ENCODE peak calls at places on chromosomes 7 and 10, in six cellular contexts. H is PC-3, D is neural progenitor cell, E is HCT116, C is MM.1S, R is SK-N-SH. F is an unnamed sample. For H3K36me3, the result is how much of the 10 kb centered on the place peaks cover.

GRCh38 chr10:131207176-131207575 is 104.3 kb downstream of the TCERG1L start:
- DNase-seq in H (no peak), D (no peak), E (no peak), C (no peak), R (no peak), F (no peak)

GRCh38 chr7:69768986-69769595 is 170.8 kb downstream of the AUTS2 start:
- DNase-seq in H (no peak), D (no peak), E (no peak), C (no peak), R (no peak), F (no peak)

GRCh38 chr10:29479081-29479917 is 155.5 kb downstream of the SVIL start:
- DNase-seq in H (no peak), D (no peak), E (no peak), C (peak), R (no peak), F (no peak)

GRCh38 chr7:15600298-15600697 is 38.5 kb upstream of the AGMO start:
- DNase-seq in H (no peak), D (no peak), E (no peak), C (no peak), R (no peak), F (no peak)

GRCh38 chr10:89588671-89589070 is 53.3 kb upstream of the SLC16A12 start:
- DNase-seq in H (no peak), D (no peak), E (no peak), C (no peak), R (no peak), F (no peak)

GRCh38 chr10:18005781-18006456 is 54.2 kb downstream of the SLC39A12 start:
- DNase-seq in H (peak), D (no peak), E (no peak), C (no peak), R (no peak), F (peak)

GRCh38 chr10:124975977-124976514 is 34.1 kb downstream of the ZRANB1 start:
- DNase-seq in H (no peak), D (no peak), E (no peak), C (peak), R (no peak), F (no peak)

GRCh38 chr7:136026209-136026608 is 49.0 kb upstream of the MTPN start:
- DNase-seq in H (no peak), D (no peak), E (no peak), C (no peak), R (no peak), F (no peak)

GRCh38 chr10:66842867-66843266 is 83.0 kb upstream of the LRRTM3 start:
- DNase-seq in H (no peak), D (no peak), E (no peak), C (no peak), R (no peak), F (no peak)

GRCh38 chr7:6558837-6559236 is 7.6 kb upstream of the GRID2IP start:
- DNase-seq in H (peak), D (peak), E (peak), C (no peak), R (peak), F (peak)

GRCh38 chr7:104005197-104005596 is 15.7 kb upstream of the RELN start:
- DNase-seq in H (peak), D (no peak), E (no peak), C (no peak), R (no peak), F (no peak)

GRCh38 chr10:7804216-7804615 is 14.1 kb upstream of the TAF3 start:
- DNase-seq in H (no peak), D (no peak), E (no peak), C (no peak), R (no peak), F (no peak)
- H3K36me3 ChIP-seq in H (under half), D (under half), E (half or more), C (under half), R (half or more), F (half or more)

GRCh38 chr10:82037076-82037475 is 162.1 kb downstream of the NRG3 start:
- DNase-seq in H (no peak), D (no peak), E (no peak), C (no peak), R (peak), F (no peak)
- H3K9ac ChIP-seq in H (no peak), D (no peak), E (no peak), C (no peak), R (no peak), F (no peak)

GRCh38 chr10:75512534-75512933 is 81.1 kb downstream of the LRMDA start:
- DNase-seq in H (peak), D (no peak), E (no peak), C (no peak), R (no peak), F (no peak)
- TF ChIP-seq EZH2phosphoT487 in H (no peak), D (no peak), E (no peak), C (no peak), R (no peak), F (no peak)

GRCh38 chr7:44074349-44074695 is 8.0 kb downstream of the POLM start:
- DNase-seq in H (no peak), D (no peak), E (no peak), C (no peak), R (no peak), F (no peak)
- H3K36me3 ChIP-seq in H (under half), D (under half), E (under half), C (under half), R (half or more), F (under half)

GRCh38 chr7:105352018-105352612 is 36.6 kb downstream of the SRPK2 start:
- DNase-seq in H (peak), D (no peak), E (no peak), C (peak), R (no peak), F (peak)
- H3K9ac ChIP-seq in H (no peak), D (no peak), E (no peak), C (peak), R (no peak), F (peak)